ENCODE peak calls at places on chromosomes 11 and 22, in four cellular contexts. M is A549, C is WTC11, H is K562. G is an unnamed sample.

GRCh38 chr11:130675456-130675855 is 227.0 kb downstream of the ADAMTS15 start:
- DNase-seq in M (no peak), C (no peak), H (no peak), G (no peak)

GRCh38 chr22:25167834-25168601 is 31.6 kb upstream of the CRYBB3 start:
- DNase-seq in M (peak), C (no peak), H (no peak), G (peak)

GRCh38 chr11:46710821-46711269 is 8.2 kb upstream of the F2 start:
- DNase-seq in M (peak), C (no peak), H (no peak), G (no peak)

GRCh38 chr11:124863137-124863825 is 2.0 kb upstream of the ROBO3 start:
- DNase-seq in M (no peak), C (peak), H (no peak), G (peak)

GRCh38 chr22:43555561-43556515 is 144.0 kb downstream of the MPPED1 start:
- DNase-seq in M (no peak), C (no peak), H (no peak), G (no peak)

GRCh38 chr11:135074397-135074998 is 662.5 kb upstream of the B3GAT1 start:
- DNase-seq in M (no peak), C (no peak), H (no peak), G (no peak)

GRCh38 chr11:45470151-45471001 is 184.2 kb upstream of the SYT13 start:
- DNase-seq in M (no peak), C (no peak), H (no peak), G (no peak)

GRCh38 chr22:36419177-36419911 is 31.6 kb upstream of the MYH9 start:
- DNase-seq in M (no peak), C (no peak), H (peak), G (peak)

DNA sequence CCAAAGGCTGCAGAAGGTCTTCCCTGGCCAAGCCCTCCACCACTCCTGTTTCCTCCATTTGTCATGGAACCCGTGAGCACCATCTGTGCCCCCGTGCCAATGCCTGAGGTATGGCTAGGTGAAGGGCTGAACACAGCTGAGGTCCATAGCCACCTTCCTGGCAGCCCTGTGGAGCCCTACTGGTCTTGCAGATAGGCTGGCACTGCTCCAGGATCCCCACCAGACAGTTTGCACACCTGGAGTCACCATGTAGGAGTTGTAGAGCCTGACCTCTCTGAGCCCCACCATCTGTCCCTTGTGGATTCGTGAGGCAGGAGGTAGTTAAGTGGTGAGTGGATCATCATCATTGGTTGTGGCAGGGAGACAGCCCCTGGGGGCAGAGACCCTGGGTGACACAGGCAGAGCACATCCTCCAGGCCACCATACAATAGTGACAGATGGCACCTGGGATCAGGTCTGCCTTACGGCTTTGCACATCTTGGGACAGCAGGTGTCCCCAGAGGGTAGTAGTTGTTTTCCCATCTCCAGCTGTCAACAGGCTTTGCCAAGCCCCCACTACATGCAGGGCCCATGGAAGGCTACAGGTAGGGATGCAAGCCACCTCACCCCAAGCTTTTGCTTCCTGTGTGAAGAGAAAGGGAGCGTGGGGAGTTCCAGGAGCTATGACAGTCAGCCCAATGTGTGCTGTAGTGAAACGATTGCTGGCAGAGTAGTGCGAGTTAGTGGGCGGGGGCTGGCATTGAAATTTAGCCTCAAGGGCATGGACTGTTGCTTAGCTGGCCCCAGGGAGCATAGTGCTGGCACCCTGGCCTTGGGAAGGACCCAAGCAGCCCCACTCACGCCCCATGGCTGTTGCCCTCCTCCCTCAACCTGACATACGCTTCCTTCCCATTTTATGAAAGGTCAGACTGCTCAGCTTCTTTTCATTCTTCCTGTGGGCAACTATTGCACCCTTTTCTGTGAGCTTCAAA is 52.4 kb upstream of the SUSD2 start:
- DNase-seq in M (no peak), C (no peak), H (no peak), G (no peak)
- TF ChIP-seq NR3C1 in M (no peak), C (no peak), H (no peak), G (no peak)

DNA sequence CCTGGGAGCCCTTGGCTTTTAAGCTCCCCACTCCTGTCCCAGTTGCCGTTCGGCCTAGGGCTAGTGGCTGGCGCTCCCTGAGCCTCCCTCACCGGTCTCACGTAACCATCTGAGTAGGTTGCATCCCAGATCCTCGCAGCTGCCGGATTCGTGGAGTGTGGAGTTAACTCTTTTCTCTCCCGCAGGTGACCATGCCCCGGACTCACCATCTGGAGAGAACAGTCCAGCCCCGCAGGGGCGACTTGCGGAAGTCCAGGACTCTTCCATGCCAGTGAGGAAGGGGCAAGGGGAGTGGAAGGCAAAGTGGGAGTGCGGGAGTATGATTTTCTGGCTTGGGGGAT is 902 bp downstream of the MUS81 start:
- DNase-seq in M (no peak), C (no peak), H (peak), G (no peak)
- TF ChIP-seq NR3C1 in M (no peak), C (no peak), H (no peak), G (no peak)

GRCh38 chr22:35400335-35400680 is 368 bp downstream of the MCM5 start:
- DNase-seq in M (no peak), C (peak), H (peak), G (no peak)
- TF ChIP-seq NR3C1 in M (no peak), C (no peak), H (no peak), G (no peak)

GRCh38 chr11:119156496-119156895 is 7.6 kb downstream of the ABCG4 start:
- DNase-seq in M (no peak), C (no peak), H (no peak), G (no peak)

GRCh38 chr11:119154178-119154577 is 5.3 kb downstream of the ABCG4 start:
- DNase-seq in M (no peak), C (no peak), H (no peak), G (no peak)

GRCh38 chr11:119158467-119158866 is 9.6 kb downstream of the ABCG4 start:
- DNase-seq in M (no peak), C (no peak), H (no peak), G (no peak)

GRCh38 chr11:119157088-119157487 is 8.2 kb downstream of the ABCG4 start:
- DNase-seq in M (no peak), C (no peak), H (no peak), G (peak)

GRCh38 chr11:119155733-119156492 is 7.1 kb downstream of the ABCG4 start:
- DNase-seq in M (peak), C (peak), H (peak), G (peak)
- TF ChIP-seq NR3C1 in M (no peak), C (no peak), H (no peak), G (no peak)